ENCODE peak calls at places on chromosomes 1 and 21, in four cellular contexts. P, Y, W and I are unnamed samples.
A peak's percentile ranks its signal among the peaks of the same experiment; 100 is the strongest.

GRCh38 chr21:39805983-39806382 is 61.0 kb downstream of the IGSF5 start:
- DNase-seq in P (no peak), Y (no peak), W (no peak), I (no peak)

GRCh38 chr1:51284487-51284954 is 45.8 kb downstream of the TTC39A start:
- DNase-seq in P (no peak), Y (peak; percentile 61), W (peak; percentile 94), I (peak; percentile 40)

GRCh38 chr1:109488201-109488600 is 4.5 kb downstream of the ATXN7L2 start:
- DNase-seq in P (peak; percentile 50), Y (no peak), W (peak; percentile 46), I (no peak)

GRCh38 chr1:205505076-205505729 is 734 bp downstream of the CDK18 start:
- DNase-seq in P (no peak), Y (no peak), W (no peak), I (no peak)

GRCh38 chr1:95252422-95252821 is 18.4 kb downstream of the RWDD3 start:
- DNase-seq in P (no peak), Y (no peak), W (no peak), I (no peak)

GRCh38 chr1:157090771-157091170 is 8.8 kb downstream of the ETV3L start:
- DNase-seq in P (no peak), Y (no peak), W (no peak), I (no peak)

GRCh38 chr1:33176362-33176850 is 5.4 kb downstream of the TRIM62 start:
- DNase-seq in P (no peak), Y (no peak), W (no peak), I (no peak)

GRCh38 chr1:36573445-36573844 is 90.7 kb upstream of the CSF3R start:
- DNase-seq in P (no peak), Y (no peak), W (no peak), I (no peak)

GRCh38 chr21:45974073-45975016 is 7.2 kb upstream of the COL6A1 start:
- DNase-seq in P (peak; percentile 78), Y (no peak), W (no peak), I (peak; percentile 36)

GRCh38 chr1:53891678-53892077 is 2.1 kb upstream of the YIPF1 start:
- DNase-seq in P (no peak), Y (no peak), W (peak; percentile 51), I (no peak)
- TF ChIP-seq FOSL1 in P (no peak), Y (no peak), W (no peak), I (no peak)

DNA sequence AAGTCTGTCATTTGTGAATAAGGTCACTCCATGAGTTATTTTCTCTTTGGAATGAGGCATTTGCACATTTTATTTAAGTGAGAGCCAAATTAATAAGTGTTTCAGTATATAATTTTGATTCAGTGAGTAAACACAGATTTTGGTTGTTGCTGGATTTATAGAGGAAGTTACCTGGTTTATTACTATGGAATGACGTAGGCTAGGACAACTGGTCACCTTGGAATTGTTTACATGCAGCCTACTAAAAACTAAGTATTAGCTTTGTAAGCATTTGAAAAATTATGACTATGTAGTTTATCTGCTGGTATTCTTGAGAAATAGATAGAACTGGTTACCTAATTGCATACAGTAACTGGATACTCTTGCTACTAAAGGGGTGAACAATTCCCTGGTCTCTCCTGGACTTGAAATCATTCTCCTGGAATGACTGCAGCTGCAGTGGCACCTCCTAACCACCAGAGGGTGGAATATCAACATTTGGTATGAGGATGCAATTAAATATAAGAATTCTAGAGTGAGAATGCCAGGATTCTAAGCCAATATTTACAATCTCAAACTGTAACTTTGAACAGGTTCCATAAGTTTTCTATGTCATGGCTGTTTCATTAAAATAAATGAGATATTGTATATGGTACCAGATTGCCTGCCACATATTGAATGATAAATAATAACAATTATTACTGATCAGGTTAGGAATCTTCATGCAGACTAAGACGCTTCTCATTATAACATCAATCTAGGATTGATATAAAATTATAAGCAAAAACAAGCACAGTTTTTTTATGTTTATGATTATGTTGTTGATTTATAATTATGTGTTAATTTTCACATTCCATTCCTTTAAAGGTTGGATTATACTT is 3.5 kb upstream of the KRTAP27-1 start:
- DNase-seq in P (peak; percentile 63), Y (peak; percentile 3), W (peak; percentile 30), I (peak; percentile 3)
- TF ChIP-seq YY1 in P (no peak), Y (no peak), W (no peak), I (no peak)

DNA sequence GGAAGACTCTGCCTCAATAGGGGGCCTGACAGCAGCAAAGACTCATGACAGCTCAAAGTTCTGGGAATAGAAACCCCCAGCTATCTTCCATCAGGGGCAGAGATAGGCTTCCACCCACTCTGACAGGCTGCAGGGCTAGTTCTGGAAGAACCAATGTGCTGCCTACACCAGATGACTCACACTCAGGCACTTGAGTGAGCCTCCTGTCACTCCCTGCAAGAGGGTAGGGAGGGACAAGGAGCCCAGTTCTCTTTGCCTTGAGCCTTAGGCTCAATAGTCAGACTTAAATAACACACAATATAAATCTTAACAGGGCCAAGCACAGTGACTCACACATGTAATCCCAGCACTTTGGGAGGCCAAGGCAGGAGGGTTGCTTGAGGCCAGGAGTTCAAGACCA is 386.4 kb downstream of the HHAT start:
- DNase-seq in P (no peak), Y (no peak), W (no peak), I (no peak)
- TF ChIP-seq SIN3A in P (no peak), Y (no peak), W (no peak), I (no peak)

GRCh38 chr1:163410073-163410522 is 88.3 kb downstream of the NUF2 start:
- DNase-seq in P (peak; percentile 83), Y (peak; percentile 51), W (peak; percentile 30), I (peak; percentile 48)
- TF ChIP-seq FOSL1 in P (no peak), Y (no peak), W (no peak), I (no peak)

DNA sequence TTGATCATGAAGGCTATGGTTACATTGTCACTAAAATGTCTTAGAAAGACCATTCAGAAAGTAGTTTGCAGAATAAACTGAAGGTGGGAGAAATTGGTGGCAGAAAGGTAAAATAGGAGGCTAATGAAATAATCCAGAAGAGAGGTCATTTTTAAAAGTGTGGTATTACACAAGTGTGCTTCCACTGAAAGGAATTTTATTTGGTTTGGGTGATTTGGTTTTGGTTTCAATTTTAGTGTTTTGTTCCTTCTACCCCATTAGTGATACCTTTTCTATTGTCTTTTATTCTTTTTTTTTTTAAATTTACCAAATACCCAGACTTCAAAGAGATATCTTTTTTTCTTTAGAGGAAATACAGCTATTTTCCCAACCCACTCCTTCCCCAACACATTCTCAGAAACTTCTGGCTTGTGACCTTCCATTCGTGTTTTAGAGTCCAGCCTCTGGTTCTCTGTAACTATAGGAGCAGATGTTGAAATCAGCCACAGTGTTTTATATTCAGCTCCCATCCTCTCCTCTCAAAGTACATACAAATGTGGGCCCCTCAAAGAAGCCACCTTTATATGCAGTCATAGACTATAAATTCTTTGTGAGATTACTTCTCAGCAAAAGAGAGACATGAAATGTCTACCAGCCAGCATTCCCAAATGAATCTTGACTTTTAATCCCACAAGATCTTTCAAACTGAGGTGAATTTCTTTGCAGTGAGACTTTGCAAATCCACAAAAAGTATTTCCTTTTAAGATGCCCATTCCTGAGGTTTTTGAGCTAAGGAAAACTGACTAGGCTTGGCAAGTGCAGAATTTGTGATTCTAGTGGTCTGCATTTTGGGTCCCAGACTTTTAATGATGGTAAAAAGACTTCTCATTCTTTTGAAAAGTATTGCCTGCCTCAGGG is 42.0 kb upstream of the PALMD start:
- DNase-seq in P (no peak), Y (no peak), W (no peak), I (no peak)
- TF ChIP-seq YY1 in P (no peak), Y (no peak), W (no peak), I (no peak)